ENCODE peak calls at places on chromosomes 16 and 17, in six cellular contexts. I, J, V, K, Y and M are unnamed samples.

GRCh38 chr17:4852504-4853075 is 19.4 kb downstream of the MINK1 start:
- DNase-seq in K (no peak), Y (no peak), I (no peak), V (peak), J (peak), M (no peak)

GRCh38 chr17:57988301-57989010 is 402 bp upstream of the VEZF1 start:
- DNase-seq in Y (peak), V (peak), J (peak), K (no peak), I (peak), M (peak)

GRCh38 chr16:78235876-78236275 is 136.4 kb downstream of the WWOX start:
- DNase-seq in V (no peak), I (no peak), K (no peak), Y (no peak), J (no peak), M (no peak)

GRCh38 chr16:23324727-23325126 is 22.6 kb downstream of the SCNN1B start:
- DNase-seq in K (no peak), I (no peak), V (no peak), J (peak), Y (no peak), M (peak)

GRCh38 chr17:30956764-30957374 is 14.0 kb upstream of the RNF135 start:
- DNase-seq in I (no peak), V (no peak), J (no peak), Y (no peak), K (no peak), M (no peak)

GRCh38 chr16:78607465-78607864 is 508.0 kb downstream of the WWOX start:
- DNase-seq in I (no peak), J (no peak), K (no peak), V (no peak), Y (no peak), M (no peak)

GRCh38 chr17:81314410-81315169 is 19.5 kb upstream of the SLC38A10 start:
- DNase-seq in J (no peak), K (no peak), I (no peak), Y (peak), V (peak), M (no peak)

GRCh38 chr17:81980752-81981239 is 3.4 kb downstream of the ASPSCR1 start:
- DNase-seq in K (no peak), I (peak), Y (no peak), J (no peak), V (no peak), M (no peak)

GRCh38 chr16:50246299-50247122 is 19.8 kb upstream of the ADCY7 start:
- DNase-seq in V (peak), I (peak), K (no peak), Y (no peak), J (no peak), M (no peak)

GRCh38 chr16:12802048-12802447 is 1.6 kb downstream of the CPPED1 start:
- DNase-seq in I (no peak), Y (no peak), V (no peak), K (no peak), J (no peak), M (no peak)

GRCh38 chr17:3036800-3037199 is 26.6 kb downstream of the OR1D5 start:
- DNase-seq in I (no peak), Y (no peak), V (no peak), K (no peak), J (peak), M (no peak)

GRCh38 chr16:49700222-49700927 is 155.5 kb downstream of the ZNF423 start:
- DNase-seq in Y (no peak), I (peak), V (peak), J (peak), K (no peak), M (no peak)

GRCh38 chr17:75262112-75262606 is 480 bp downstream of the MRPS7 start:
- DNase-seq in K (no peak), I (peak), V (no peak), J (no peak), Y (no peak), M (no peak)

GRCh38 chr17:77770331-77771105 is 188.0 kb upstream of the TNRC6C start:
- DNase-seq in Y (peak), I (peak), V (peak), J (no peak), K (no peak), M (no peak)

GRCh38 chr17:45907720-45908395 is 13.5 kb downstream of the MAPT start:
- DNase-seq in I (no peak), K (no peak), V (peak), Y (no peak), J (no peak), M (peak)

GRCh38 chr16:13984794-13985193 is 64.8 kb downstream of the ERCC4 start:
- DNase-seq in I (no peak), J (no peak), Y (no peak), V (no peak), K (no peak), M (no peak)

GRCh38 chr17:4331614-4332013 is 34.9 kb downstream of the UBE2G1 start:
- DNase-seq in V (no peak), K (no peak), I (no peak), J (no peak), Y (no peak), M (no peak)

GRCh38 chr17:9018731-9019130 is 2.6 kb upstream of the NTN1 start:
- DNase-seq in Y (no peak), I (no peak), K (no peak), J (no peak), V (no peak), M (no peak)

GRCh38 chr16:57628008-57628781 is at the start of gene ADGRG1:
- DNase-seq in I (peak), Y (peak), J (peak), V (peak), K (no peak), M (peak)

GRCh38 chr17:64331946-64332493 is 58.6 kb downstream of the PECAM1 start:
- DNase-seq in K (no peak), J (no peak), Y (no peak), V (no peak), I (no peak), M (no peak)

GRCh38 chr16:21614896-21615295 is 15.5 kb downstream of the METTL9 start:
- DNase-seq in V (no peak), K (no peak), I (no peak), J (no peak), Y (no peak), M (no peak)

GRCh38 chr17:62630365-62631085 is 3.1 kb downstream of the MRC2 start:
- DNase-seq in J (no peak), K (no peak), Y (no peak), V (no peak), I (no peak), M (no peak)

GRCh38 chr16:55052335-55053070 is 121.8 kb downstream of the IRX5 start:
- DNase-seq in Y (no peak), K (no peak), I (no peak), V (no peak), J (no peak), M (no peak)

GRCh38 chr17:43915561-43915960 is 8.2 kb upstream of the MPP2 start:
- DNase-seq in Y (no peak), J (no peak), K (no peak), I (no peak), V (no peak), M (no peak)